ENCODE peak calls at places on chromosomes 1 and 21, in nine cellular contexts. M, J, O, S, E, L, B, A and G are unnamed samples.
A peak's percentile ranks its signal among the peaks of the same experiment; 100 is the strongest.

GRCh38 chr1:163166886-163167555 is 35.7 kb downstream of the RGS5 start:
- DNase-seq in S (peak; percentile 22), E (no peak), O (no peak), A (no peak), J (no peak), L (no peak), B (no peak), M (no peak), G (no peak)

GRCh38 chr21:34878501-34878900 is 170.6 kb downstream of the RUNX1 start:
- DNase-seq in S (no peak), J (no peak), E (no peak), B (no peak), O (no peak), M (no peak), L (no peak), A (no peak), G (no peak)

GRCh38 chr1:221439008-221439733 is 302.7 kb downstream of the DUSP10 start:
- DNase-seq in M (peak; percentile 50), O (no peak), A (no peak), L (no peak), S (peak; percentile 59), E (peak; percentile 51), B (no peak), J (peak; percentile 81), G (no peak)

GRCh38 chr1:56758135-56758534 is 61.1 kb downstream of the FYB2 start:
- DNase-seq in S (no peak), B (no peak), E (no peak), A (peak; percentile 24), J (no peak), O (peak; percentile 19), M (no peak), L (no peak), G (no peak)

GRCh38 chr1:241352401-241352800 is 4.6 kb downstream of the RGS7 start:
- DNase-seq in S (no peak), O (no peak), J (no peak), L (no peak), B (no peak), M (no peak), E (no peak), A (no peak), G (no peak)

GRCh38 chr1:8422439-8423133 is 104.7 kb downstream of the SLC45A1 start:
- DNase-seq in L (no peak), M (no peak), E (peak; percentile 62), A (no peak), O (no peak), B (peak; percentile 27), S (peak; percentile 65), J (no peak), G (no peak)

GRCh38 chr21:44294391-44295162 is 5.3 kb upstream of the PFKL start:
- DNase-seq in J (no peak), B (peak; percentile 58), S (peak; percentile 41), M (no peak), L (no peak), A (no peak), E (peak; percentile 70), O (peak; percentile 91), G (no peak)

GRCh38 chr1:93904228-93904627 is 5.0 kb downstream of the GCLM start:
- DNase-seq in M (no peak), L (no peak), O (no peak), J (no peak), E (peak; percentile 21), B (no peak), A (no peak), S (no peak), G (no peak)

GRCh38 chr1:41468082-41468762 is 16.3 kb downstream of the EDN2 start:
- DNase-seq in S (no peak), B (no peak), J (no peak), E (no peak), A (no peak), L (no peak), M (no peak), O (no peak), G (no peak)

GRCh38 chr1:58251415-58252073 is 295.0 kb downstream of the OMA1 start:
- DNase-seq in J (no peak), E (peak; percentile 11), S (no peak), A (peak; percentile 21), M (no peak), O (no peak), B (no peak), L (no peak), G (no peak)

GRCh38 chr1:200082329-200082728 is 54.8 kb downstream of the NR5A2 start:
- DNase-seq in E (no peak), O (no peak), B (no peak), S (peak; percentile 13), J (no peak), M (no peak), A (no peak), L (no peak), G (no peak)